ENCODE peak calls at places on chromosomes 1 and 21, in five cellular contexts. I is AG08395, Z is HFF-Myc, Q is osteocyte, M is mucosa of gallbladder. U is an unnamed sample.

GRCh38 chr1:168227620-168228019 is 1.8 kb downstream of the SFT2D2 start:
- DNase-seq in I (peak; percentile 32), Z (no peak), Q (no peak), M (no peak), U (no peak)

GRCh38 chr1:65269612-65270011 is 39.7 kb upstream of the DNAJC6 start:
- DNase-seq in I (no peak), Z (no peak), Q (no peak), M (no peak), U (no peak)

GRCh38 chr1:19793360-19794046 is 6.2 kb downstream of the TMCO4 start:
- DNase-seq in I (no peak), Z (no peak), Q (no peak), M (no peak), U (no peak)

GRCh38 chr1:9417695-9418094 is 121.6 kb upstream of the SLC25A33 start:
- DNase-seq in I (no peak), Z (no peak), Q (no peak), M (no peak), U (no peak)

GRCh38 chr1:1892079-1892762 is 1.3 kb upstream of the GNB1 start:
- DNase-seq in I (no peak), Z (no peak), Q (no peak), M (no peak), U (no peak)

GRCh38 chr1:207355060-207355459 is 33.6 kb downstream of the CD55 start:
- DNase-seq in I (no peak), Z (no peak), Q (no peak), M (no peak), U (no peak)

GRCh38 chr1:197696372-197696771 is 78.9 kb downstream of the DENND1B start:
- DNase-seq in I (no peak), Z (no peak), Q (no peak), M (no peak), U (no peak)

GRCh38 chr1:47684964-47685762 is 247.3 kb downstream of the FOXD2 start:
- DNase-seq in I (no peak), Z (no peak), Q (peak; percentile 23), M (no peak), U (peak; percentile 50)

GRCh38 chr1:25431495-25432363 is 1.0 kb downstream of the MACO1 start:
- DNase-seq in I (peak; percentile 6), Z (no peak), Q (no peak), M (no peak), U (no peak)

GRCh38 chr21:24045775-24046215 is 1561.5 kb downstream of the MRPL39 start:
- DNase-seq in I (no peak), Z (peak; percentile 11), Q (no peak), M (peak; percentile 46), U (peak; percentile 95)

GRCh38 chr1:22676916-22677601 is 24.0 kb downstream of the C1QB start:
- DNase-seq in I (no peak), Z (no peak), Q (no peak), M (no peak), U (no peak)

GRCh38 chr1:217718873-217719272 is 87.7 kb downstream of the SPATA17 start:
- DNase-seq in I (peak; percentile 10), Z (no peak), Q (no peak), M (no peak), U (no peak)

GRCh38 chr1:6554907-6555778 is at the start of gene TAS1R1:
- DNase-seq in I (peak; percentile 71), Z (no peak), Q (no peak), M (peak; percentile 51), U (peak; percentile 69)

GRCh38 chr1:98005326-98006010 is 84.6 kb upstream of the DPYD start:
- DNase-seq in I (peak; percentile 9), Z (no peak), Q (no peak), M (no peak), U (no peak)

GRCh38 chr1:213925783-213926182 is 62.0 kb upstream of the PROX1 start:
- DNase-seq in I (no peak), Z (no peak), Q (no peak), M (no peak), U (no peak)

GRCh38 chr21:35697321-35697808 is 363.0 kb downstream of the SETD4 start:
- DNase-seq in I (peak; percentile 20), Z (peak; percentile 29), Q (no peak), M (peak; percentile 62), U (peak; percentile 81)

GRCh38 chr1:157431751-157432150 is 120.6 kb downstream of the FCRL5 start:
- DNase-seq in I (no peak), Z (no peak), Q (no peak), M (no peak), U (no peak)

GRCh38 chr1:161188381-161188780 is 10.5 kb downstream of the ADAMTS4 start:
- DNase-seq in I (no peak), Z (no peak), Q (no peak), M (no peak), U (no peak)

GRCh38 chr1:155932085-155932484 is 2.1 kb downstream of the KHDC4 start:
- DNase-seq in I (no peak), Z (no peak), Q (no peak), M (no peak), U (no peak)

GRCh38 chr1:203673550-203674411 is 47.1 kb downstream of the ATP2B4 start:
- DNase-seq in I (peak; percentile 93), Z (peak; percentile 86), Q (no peak), M (peak; percentile 44), U (peak; percentile 88)

GRCh38 chr1:67618285-67619018 is 66.5 kb upstream of the GADD45A start:
- DNase-seq in I (peak; percentile 88), Z (peak; percentile 40), Q (no peak), M (peak; percentile 62), U (peak; percentile 85)

GRCh38 chr1:93617670-93618488 is 63.8 kb downstream of the BCAR3 start:
- DNase-seq in I (no peak), Z (no peak), Q (no peak), M (peak; percentile 86), U (no peak)

GRCh38 chr21:14070968-14071367 is 139.8 kb downstream of the LIPI start:
- DNase-seq in I (no peak), Z (no peak), Q (no peak), M (no peak), U (no peak)

GRCh38 chr21:35677298-35677841 is 383.0 kb downstream of the SETD4 start:
- DNase-seq in I (no peak), Z (no peak), Q (no peak), M (no peak), U (no peak)

GRCh38 chr1:25204797-25205441 is 27.4 kb downstream of the SYF2 start:
- DNase-seq in I (peak; percentile 83), Z (peak; percentile 27), Q (no peak), M (no peak), U (no peak)

GRCh38 chr1:109849670-109850069 is 61.0 kb upstream of the CSF1 start:
- DNase-seq in I (no peak), Z (no peak), Q (no peak), M (no peak), U (no peak)

GRCh38 chr1:37085393-37085792 is 51.1 kb upstream of the GRIK3 start:
- DNase-seq in I (no peak), Z (no peak), Q (no peak), M (no peak), U (no peak)

GRCh38 chr1:99993468-99993845 is 23.7 kb downstream of the SLC35A3 start:
- DNase-seq in I (no peak), Z (no peak), Q (no peak), M (no peak), U (no peak)

GRCh38 chr1:89990976-89991831 is 3.7 kb upstream of the ZNF326 start:
- DNase-seq in I (no peak), Z (no peak), Q (no peak), M (no peak), U (no peak)